ENCODE peak calls at places on chromosomes 12 and 14, in ten cellular contexts. One of them, this sample, is unnamed.

GRCh38 chr12:52351196-52352059 is 15.9 kb downstream of the KRT85 start:
- DNase-seq in activated T-cell treated with anti-CD3 and anti-CD28 coated beads for 24 hours: peak; percentile 19
- DNase-seq in HEK293T: no peak
- DNase-seq in anterior cingulate cortex: no peak
- DNase-seq in HT1080: no peak
- DNase-seq in AG08396: no peak
- DNase-seq in NAMALWA: no peak
- DNase-seq in H1: no peak
- DNase-seq in tibial artery: peak; percentile 80
- DNase-seq in stimulated activated CD4-positive, alpha-beta T cell treated with anti-CD3 and anti-CD28 coated beads, TNF-alpha, amount 100 ng/mL, for 1 hour: peak; percentile 8
- DNase-seq in this sample: no peak

GRCh38 chr12:54933381-54933780 is 51.2 kb downstream of the TESPA1 start:
- DNase-seq in activated T-cell treated with anti-CD3 and anti-CD28 coated beads for 24 hours: no peak
- DNase-seq in HEK293T: no peak
- DNase-seq in anterior cingulate cortex: no peak
- DNase-seq in HT1080: peak; percentile 88
- DNase-seq in AG08396: no peak
- DNase-seq in NAMALWA: no peak
- DNase-seq in H1: no peak
- DNase-seq in tibial artery: no peak
- DNase-seq in stimulated activated CD4-positive, alpha-beta T cell treated with anti-CD3 and anti-CD28 coated beads, TNF-alpha, amount 100 ng/mL, for 1 hour: no peak
- DNase-seq in this sample: no peak

GRCh38 chr14:31829256-31829923 is 247.7 kb upstream of the ARHGAP5 start:
- DNase-seq in activated T-cell treated with anti-CD3 and anti-CD28 coated beads for 24 hours: no peak
- DNase-seq in HEK293T: no peak
- DNase-seq in anterior cingulate cortex: no peak
- DNase-seq in HT1080: peak; percentile 67
- DNase-seq in AG08396: peak; percentile 27
- DNase-seq in NAMALWA: no peak
- DNase-seq in H1: no peak
- DNase-seq in tibial artery: no peak
- DNase-seq in stimulated activated CD4-positive, alpha-beta T cell treated with anti-CD3 and anti-CD28 coated beads, TNF-alpha, amount 100 ng/mL, for 1 hour: no peak
- DNase-seq in this sample: peak; percentile 57

GRCh38 chr12:22190-22529 is 44.4 kb upstream of the IQSEC3 start:
- DNase-seq in activated T-cell treated with anti-CD3 and anti-CD28 coated beads for 24 hours: no peak
- DNase-seq in HEK293T: no peak
- DNase-seq in anterior cingulate cortex: no peak
- DNase-seq in HT1080: no peak
- DNase-seq in AG08396: no peak
- DNase-seq in NAMALWA: no peak
- DNase-seq in H1: peak; percentile 44
- DNase-seq in tibial artery: peak; percentile 34
- DNase-seq in stimulated activated CD4-positive, alpha-beta T cell treated with anti-CD3 and anti-CD28 coated beads, TNF-alpha, amount 100 ng/mL, for 1 hour: no peak
- DNase-seq in this sample: no peak

GRCh38 chr12:6914246-6914947 is at the start of gene ENO2:
- DNase-seq in activated T-cell treated with anti-CD3 and anti-CD28 coated beads for 24 hours: peak; percentile 78
- DNase-seq in HEK293T: no peak
- DNase-seq in anterior cingulate cortex: peak; percentile 80
- DNase-seq in HT1080: peak; percentile 49
- DNase-seq in AG08396: peak; percentile 89
- DNase-seq in NAMALWA: no peak
- DNase-seq in H1: peak; percentile 72
- DNase-seq in tibial artery: peak; percentile 93
- DNase-seq in stimulated activated CD4-positive, alpha-beta T cell treated with anti-CD3 and anti-CD28 coated beads, TNF-alpha, amount 100 ng/mL, for 1 hour: peak; percentile 67
- DNase-seq in this sample: no peak

GRCh38 chr12:60035835-60036234 is 440.0 kb downstream of the SLC16A7 start:
- DNase-seq in activated T-cell treated with anti-CD3 and anti-CD28 coated beads for 24 hours: no peak
- DNase-seq in HEK293T: no peak
- DNase-seq in anterior cingulate cortex: no peak
- DNase-seq in HT1080: peak; percentile 63
- DNase-seq in AG08396: no peak
- DNase-seq in NAMALWA: no peak
- DNase-seq in H1: no peak
- DNase-seq in tibial artery: no peak
- DNase-seq in stimulated activated CD4-positive, alpha-beta T cell treated with anti-CD3 and anti-CD28 coated beads, TNF-alpha, amount 100 ng/mL, for 1 hour: no peak
- DNase-seq in this sample: no peak

GRCh38 chr12:113333111-113333750 is 1.7 kb downstream of the SLC8B1 start:
- DNase-seq in activated T-cell treated with anti-CD3 and anti-CD28 coated beads for 24 hours: no peak
- DNase-seq in HEK293T: no peak
- DNase-seq in anterior cingulate cortex: no peak
- DNase-seq in HT1080: no peak
- DNase-seq in AG08396: no peak
- DNase-seq in NAMALWA: no peak
- DNase-seq in H1: no peak
- DNase-seq in tibial artery: no peak
- DNase-seq in stimulated activated CD4-positive, alpha-beta T cell treated with anti-CD3 and anti-CD28 coated beads, TNF-alpha, amount 100 ng/mL, for 1 hour: no peak
- DNase-seq in this sample: no peak

GRCh38 chr14:34997762-34998161 is 15.0 kb downstream of the SRP54 start:
- DNase-seq in activated T-cell treated with anti-CD3 and anti-CD28 coated beads for 24 hours: no peak
- DNase-seq in HEK293T: no peak
- DNase-seq in anterior cingulate cortex: no peak
- DNase-seq in HT1080: no peak
- DNase-seq in AG08396: no peak
- DNase-seq in NAMALWA: no peak
- DNase-seq in H1: no peak
- DNase-seq in tibial artery: no peak
- DNase-seq in stimulated activated CD4-positive, alpha-beta T cell treated with anti-CD3 and anti-CD28 coated beads, TNF-alpha, amount 100 ng/mL, for 1 hour: no peak
- DNase-seq in this sample: no peak

GRCh38 chr14:78758333-78758732 is 588.2 kb downstream of the NRXN3 start:
- DNase-seq in activated T-cell treated with anti-CD3 and anti-CD28 coated beads for 24 hours: no peak
- DNase-seq in HEK293T: peak; percentile 46
- DNase-seq in anterior cingulate cortex: no peak
- DNase-seq in HT1080: peak; percentile 50
- DNase-seq in AG08396: no peak
- DNase-seq in NAMALWA: peak; percentile 53
- DNase-seq in H1: no peak
- DNase-seq in tibial artery: no peak
- DNase-seq in stimulated activated CD4-positive, alpha-beta T cell treated with anti-CD3 and anti-CD28 coated beads, TNF-alpha, amount 100 ng/mL, for 1 hour: no peak
- DNase-seq in this sample: peak; percentile 20

GRCh38 chr12:89825591-89826449 is 117.2 kb upstream of the ATP2B1 start:
- DNase-seq in activated T-cell treated with anti-CD3 and anti-CD28 coated beads for 24 hours: no peak
- DNase-seq in HEK293T: peak; percentile 11
- DNase-seq in anterior cingulate cortex: no peak
- DNase-seq in HT1080: peak; percentile 64
- DNase-seq in AG08396: no peak
- DNase-seq in NAMALWA: no peak
- DNase-seq in H1: no peak
- DNase-seq in tibial artery: no peak
- DNase-seq in stimulated activated CD4-positive, alpha-beta T cell treated with anti-CD3 and anti-CD28 coated beads, TNF-alpha, amount 100 ng/mL, for 1 hour: no peak
- DNase-seq in this sample: peak; percentile 50

GRCh38 chr14:85058170-85058569 is 471.8 kb upstream of the FLRT2 start:
- DNase-seq in activated T-cell treated with anti-CD3 and anti-CD28 coated beads for 24 hours: no peak
- DNase-seq in HEK293T: no peak
- DNase-seq in anterior cingulate cortex: no peak
- DNase-seq in HT1080: peak; percentile 25
- DNase-seq in AG08396: no peak
- DNase-seq in NAMALWA: no peak
- DNase-seq in H1: no peak
- DNase-seq in tibial artery: no peak
- DNase-seq in stimulated activated CD4-positive, alpha-beta T cell treated with anti-CD3 and anti-CD28 coated beads, TNF-alpha, amount 100 ng/mL, for 1 hour: no peak
- DNase-seq in this sample: no peak